ENCODE peak calls at places on chromosomes 4 and X, in seven cellular contexts. O is adrenal gland, K is IMR-90, U is body of pancreas, F is adipocyte, A is mucosa of descending colon, Z is ovary. T is an unnamed sample. For H3K4me1, the result is how much of the 10 kb centered on the place peaks cover.

GRCh38 chr4:20305976-20306375 is 54.3 kb downstream of the SLIT2 start:
- DNase-seq in O (no peak), K (peak), U (no peak), F (peak), A (no peak), Z (no peak), T (no peak)

GRCh38 chr4:187235456-187236170 is 512.0 kb upstream of the FAT1 start:
- DNase-seq in O (no peak), K (no peak), U (peak), F (no peak), A (no peak), Z (no peak), T (no peak)

GRCh38 chr4:3137908-3138307 is 63.4 kb downstream of the HTT start:
- DNase-seq in O (no peak), K (no peak), U (no peak), F (no peak), A (no peak), Z (no peak), T (no peak)

GRCh38 chr4:118842055-118842454 is 6.1 kb upstream of the SEC24D start:
- DNase-seq in O (no peak), K (peak), U (no peak), F (peak), A (no peak), Z (no peak), T (no peak)

GRCh38 chrX:118370921-118371624 is 25.2 kb downstream of the WDR44 start:
- DNase-seq in O (no peak), K (peak), U (no peak), F (peak), A (no peak), Z (no peak), T (no peak)

GRCh38 chrX:12949205-12949926 is 25.5 kb upstream of the TMSB4X start:
- DNase-seq in O (no peak), K (peak), U (no peak), F (peak), A (no peak), Z (no peak), T (no peak)

GRCh38 chr4:162685401-162685800 is 481.3 kb downstream of the NAF1 start:
- DNase-seq in O (no peak), K (no peak), U (no peak), F (no peak), A (no peak), Z (no peak), T (no peak)

GRCh38 chr4:155079866-155080265 is 128.6 kb upstream of the NPY2R start:
- DNase-seq in O (no peak), K (no peak), U (no peak), F (peak), A (no peak), Z (no peak), T (no peak)

GRCh38 chr4:6693274-6694176 is at the start of gene S100P:
- DNase-seq in O (peak), K (no peak), U (no peak), F (no peak), A (peak), Z (no peak), T (no peak)
- H3K4me1 ChIP-seq in O (under half), K (under half), U (under half), F (under half), A (under half), Z (under half), T (under half)

GRCh38 chr4:168560835-168561210 is 64.0 kb downstream of the PALLD start:
- DNase-seq in O (no peak), K (no peak), U (no peak), F (peak), A (no peak), Z (no peak), T (no peak)

GRCh38 chr4:168558587-168558986 is 61.7 kb downstream of the PALLD start:
- DNase-seq in O (no peak), K (peak), U (no peak), F (no peak), A (no peak), Z (no peak), T (no peak)

GRCh38 chr4:168560184-168560834 is 63.5 kb downstream of the PALLD start:
- DNase-seq in O (no peak), K (peak), U (peak), F (peak), A (peak), Z (no peak), T (no peak)

GRCh38 chr4:168555437-168555836 is 58.6 kb downstream of the PALLD start:
- DNase-seq in O (no peak), K (no peak), U (no peak), F (no peak), A (no peak), Z (no peak), T (no peak)

GRCh38 chr4:168557658-168558057 is 60.8 kb downstream of the PALLD start:
- DNase-seq in O (no peak), K (no peak), U (no peak), F (no peak), A (no peak), Z (no peak), T (no peak)
- H3K4me1 ChIP-seq in O (under half), K (under half), U (under half), F (under half), A (under half), Z (under half), T (under half)

DNA sequence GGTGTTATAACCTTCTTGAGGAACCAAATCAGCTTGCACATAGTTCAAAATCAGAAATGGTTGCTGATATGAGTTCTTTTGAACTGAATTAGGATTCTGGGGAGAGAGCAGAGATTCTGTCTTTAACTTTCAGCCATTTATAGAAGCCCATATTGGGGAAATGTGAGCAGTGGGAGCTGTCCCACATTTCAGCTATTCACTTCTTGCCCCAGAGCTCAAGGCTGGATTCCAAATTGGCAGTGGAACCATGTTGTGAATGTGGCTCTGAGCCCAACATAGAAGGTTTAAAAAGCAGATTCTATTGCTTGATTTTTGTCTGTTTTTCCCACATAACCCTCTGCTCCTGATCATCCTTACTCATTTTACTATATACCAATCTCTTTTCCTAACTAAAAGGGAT is 292.1 kb downstream of the BMPR1B start:
- DNase-seq in O (no peak), K (peak), U (no peak), F (peak), A (no peak), Z (no peak), T (no peak)
- H3K4me1 ChIP-seq in O (under half), K (under half), U (under half), F (under half), A (under half), Z (under half), T (under half)

GRCh38 chr4:168519576-168519975 is 22.7 kb downstream of the PALLD start:
- DNase-seq in O (no peak), K (no peak), U (no peak), F (no peak), A (no peak), Z (no peak), T (no peak)

GRCh38 chr4:168524006-168524405 is 27.2 kb downstream of the PALLD start:
- DNase-seq in O (no peak), K (peak), U (no peak), F (peak), A (no peak), Z (no peak), T (no peak)

GRCh38 chr4:168522371-168522770 is 25.5 kb downstream of the PALLD start:
- DNase-seq in O (no peak), K (no peak), U (no peak), F (peak), A (no peak), Z (no peak), T (no peak)

GRCh38 chr4:168522829-168523228 is 26.0 kb downstream of the PALLD start:
- DNase-seq in O (no peak), K (peak), U (no peak), F (peak), A (no peak), Z (no peak), T (no peak)

DNA sequence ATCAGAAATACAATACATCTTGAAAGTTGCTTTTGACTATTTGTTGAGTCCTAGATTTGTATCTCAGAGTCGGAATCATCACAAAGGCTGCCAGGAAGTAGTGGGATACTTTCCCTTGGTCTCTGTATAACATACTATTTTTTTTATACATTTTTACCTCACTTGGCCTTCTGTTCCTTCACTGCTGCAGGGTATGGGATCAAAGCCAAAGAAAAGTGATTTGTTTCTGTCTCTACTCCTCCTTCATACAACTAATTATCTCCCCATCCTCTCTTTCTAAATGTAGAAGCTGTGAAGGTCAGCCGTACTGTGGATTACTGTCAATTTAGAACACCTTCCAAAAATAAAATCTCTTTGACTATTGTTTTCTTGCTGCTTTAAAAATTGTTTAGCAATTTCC is 24.9 kb downstream of the PALLD start:
- DNase-seq in O (no peak), K (no peak), U (no peak), F (peak), A (no peak), Z (no peak), T (no peak)
- H3K4me1 ChIP-seq in O (under half), K (under half), U (under half), F (under half), A (under half), Z (under half), T (under half)

DNA sequence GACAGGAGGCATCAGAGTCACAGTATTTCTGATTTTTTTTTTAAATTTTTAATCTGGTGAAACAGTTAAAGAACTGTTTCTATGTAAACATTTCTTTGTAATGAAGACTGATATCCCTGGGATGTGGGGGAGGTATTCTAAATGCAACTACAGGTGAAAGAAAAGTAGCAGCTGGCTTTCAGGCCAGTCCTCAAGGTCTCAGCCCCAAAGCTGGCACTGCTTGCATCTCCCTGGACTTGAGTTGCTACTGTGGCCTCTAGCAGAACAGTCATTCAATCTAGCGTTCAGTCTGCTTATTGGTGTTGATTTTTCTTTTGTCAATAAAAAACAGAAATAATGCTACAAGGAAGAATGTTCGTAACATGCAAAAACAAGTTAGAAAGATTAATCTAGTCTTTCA is 4.9 kb downstream of the MBNL3 start:
- DNase-seq in O (peak), K (no peak), U (peak), F (no peak), A (no peak), Z (no peak), T (no peak)
- H3K4me1 ChIP-seq in O (half or more), K (under half), U (half or more), F (under half), A (under half), Z (under half), T (under half)

DNA sequence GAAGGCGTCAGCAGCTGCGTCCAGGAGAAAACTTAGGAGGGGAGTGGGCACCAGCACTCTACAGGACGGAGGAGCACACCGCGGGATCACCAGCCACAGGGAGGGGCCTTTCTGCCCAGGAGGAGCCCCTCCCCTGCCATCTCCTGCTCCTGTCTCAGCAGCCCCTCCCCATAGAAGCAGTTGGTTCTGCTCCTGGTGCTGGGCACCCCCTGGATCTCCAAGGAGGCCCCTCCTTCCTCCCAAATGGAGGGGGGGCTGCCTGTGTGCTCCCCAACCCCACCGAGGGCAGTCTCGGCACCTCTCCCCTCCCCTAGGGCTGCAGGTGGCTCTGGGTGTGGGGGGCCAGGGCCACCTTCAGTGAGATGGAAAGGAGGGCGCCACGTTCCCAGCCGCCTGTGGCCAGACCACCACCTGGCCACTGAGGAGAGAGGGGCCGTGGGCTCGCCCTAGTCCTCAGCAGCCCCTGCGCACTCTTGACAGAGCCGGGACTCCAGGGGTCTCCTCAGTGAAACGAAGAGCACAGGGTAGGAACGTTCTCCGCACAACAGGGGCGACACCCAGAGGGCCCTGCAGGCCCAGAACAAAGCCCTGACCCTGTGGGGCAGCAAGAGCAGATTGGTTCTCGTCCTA is 37.8 kb downstream of the CPLX1 start:
- DNase-seq in O (no peak), K (no peak), U (no peak), F (no peak), A (no peak), Z (no peak), T (peak)
- H3K4me1 ChIP-seq in O (under half), K (under half), U (under half), F (under half), A (under half), Z (under half), T (under half)

GRCh38 chr4:154032914-154033313 is 244.0 kb upstream of the SFRP2 start:
- DNase-seq in O (no peak), K (no peak), U (no peak), F (no peak), A (no peak), Z (no peak), T (no peak)
- H3K4me1 ChIP-seq in O (under half), K (under half), U (under half), F (under half), A (under half), Z (under half), T (under half)

DNA sequence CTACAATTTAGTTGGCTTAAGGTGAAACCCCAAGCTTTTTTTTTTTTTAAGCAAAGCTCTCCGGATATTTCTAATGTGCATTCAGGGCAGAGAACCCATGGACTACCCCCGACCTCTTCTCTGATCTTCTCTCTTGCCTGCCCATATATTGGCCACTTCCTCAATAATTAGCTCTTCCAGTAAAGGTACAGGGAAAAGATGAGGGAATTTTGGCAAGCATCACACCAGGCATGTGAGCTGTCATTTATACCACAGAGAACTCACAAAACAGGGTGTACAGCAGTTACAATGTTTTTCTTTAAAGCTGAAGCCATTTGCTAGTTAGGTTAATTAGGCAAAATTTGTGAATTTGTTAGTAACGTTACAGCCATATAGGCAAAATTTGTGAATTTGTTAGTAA is 73.3 kb downstream of the GAB1 start:
- DNase-seq in O (no peak), K (no peak), U (no peak), F (no peak), A (no peak), Z (no peak), T (no peak)
- H3K4me1 ChIP-seq in O (half or more), K (under half), U (under half), F (under half), A (under half), Z (under half), T (under half)

T was measured in aorta.